ENCODE peak calls at places on chromosomes 11 and 22, in nine cellular contexts. Y is AG08395; E is activated gamma-delta T cell treated with Interleukin-2 at 50 U/mL for 16 hours; B is memory B cell; M is G401; K is foreskin fibroblast; A is CD8-positive, alpha-beta memory T cell; I is HS-5; J is A172. G is an unnamed sample.

GRCh38 chr22:23181763-23182288 is 1.5 kb downstream of the BCR start:
- DNase-seq in Y (no peak), E (no peak), B (no peak), M (no peak), K (no peak), A (no peak), I (no peak), J (no peak), G (no peak)

GRCh38 chr11:77151804-77152513 is 23.9 kb downstream of the MYO7A start:
- DNase-seq in Y (no peak), E (peak), B (no peak), M (peak), K (peak), A (peak), I (no peak), J (no peak), G (no peak)

GRCh38 chr11:69003301-69003865 is 9.7 kb downstream of the MRGPRF start:
- DNase-seq in Y (no peak), E (no peak), B (no peak), M (no peak), K (no peak), A (no peak), I (no peak), J (no peak), G (no peak)

GRCh38 chr11:128573674-128574073 is 13.7 kb downstream of the ETS1 start:
- DNase-seq in Y (no peak), E (no peak), B (no peak), M (no peak), K (no peak), A (no peak), I (no peak), J (no peak), G (no peak)

GRCh38 chr22:30882974-30883533 is 85.5 kb downstream of the MORC2 start:
- DNase-seq in Y (no peak), E (no peak), B (no peak), M (no peak), K (no peak), A (no peak), I (no peak), J (no peak), G (no peak)

GRCh38 chr22:49930596-49931412 is 12.4 kb downstream of the CRELD2 start:
- DNase-seq in Y (peak), E (no peak), B (peak), M (peak), K (peak), A (no peak), I (peak), J (peak), G (no peak)

GRCh38 chr11:72813740-72814138 is 472 bp upstream of the ATG16L2 start:
- DNase-seq in Y (peak), E (no peak), B (no peak), M (peak), K (peak), A (no peak), I (no peak), J (peak), G (no peak)

GRCh38 chr22:36223504-36223903 is 15.8 kb downstream of the APOL2 start:
- DNase-seq in Y (no peak), E (no peak), B (no peak), M (no peak), K (no peak), A (no peak), I (no peak), J (no peak), G (no peak)

GRCh38 chr11:23359297-23359696 is 499.0 kb upstream of the CCDC179 start:
- DNase-seq in Y (peak), E (no peak), B (no peak), M (no peak), K (peak), A (no peak), I (peak), J (peak), G (no peak)

GRCh38 chr11:120001161-120002135 is 136.5 kb downstream of the TRIM29 start:
- DNase-seq in Y (no peak), E (no peak), B (no peak), M (no peak), K (no peak), A (no peak), I (no peak), J (no peak), G (no peak)

GRCh38 chr11:119065369-119065768 is 2.2 kb upstream of the VPS11 start:
- DNase-seq in Y (peak), E (peak), B (peak), M (peak), K (peak), A (no peak), I (no peak), J (no peak), G (no peak)

GRCh38 chr11:46390331-46391171 is 1.0 kb downstream of the CHRM4 start:
- DNase-seq in Y (no peak), E (no peak), B (no peak), M (no peak), K (peak), A (no peak), I (no peak), J (no peak), G (no peak)

GRCh38 chr11:109033627-109034340 is 368.9 kb downstream of the DDX10 start:
- DNase-seq in Y (peak), E (no peak), B (no peak), M (no peak), K (peak), A (no peak), I (peak), J (peak), G (no peak)

GRCh38 chr11:79371724-79372123 is 69.1 kb downstream of the TENM4 start:
- DNase-seq in Y (no peak), E (no peak), B (no peak), M (no peak), K (no peak), A (no peak), I (no peak), J (no peak), G (no peak)

GRCh38 chr11:121723261-121723741 is 270.5 kb upstream of the SORL1-AS1 start:
- DNase-seq in Y (no peak), E (no peak), B (no peak), M (peak), K (peak), A (no peak), I (no peak), J (no peak), G (no peak)

GRCh38 chr22:38712496-38713207 is 6.9 kb downstream of the GTPBP1 start:
- DNase-seq in Y (no peak), E (no peak), B (no peak), M (no peak), K (no peak), A (no peak), I (no peak), J (no peak), G (peak)

GRCh38 chr11:123166095-123166559 is 28.9 kb downstream of the CLMP start:
- DNase-seq in Y (peak), E (no peak), B (no peak), M (peak), K (peak), A (no peak), I (no peak), J (peak), G (peak)

GRCh38 chr11:47768090-47768620 is 1.0 kb upstream of the FNBP4 start:
- DNase-seq in Y (peak), E (no peak), B (no peak), M (peak), K (peak), A (no peak), I (peak), J (peak), G (peak)

GRCh38 chr11:65438257-65439151 is 15.9 kb downstream of the NEAT1 start:
- DNase-seq in Y (no peak), E (no peak), B (no peak), M (peak), K (peak), A (no peak), I (peak), J (peak), G (no peak)

GRCh38 chr11:69125861-69126260 is 29.9 kb upstream of the SMIM38 start:
- DNase-seq in Y (no peak), E (no peak), B (no peak), M (no peak), K (no peak), A (no peak), I (no peak), J (no peak), G (no peak)

GRCh38 chr11:113389288-113389687 is 1.7 kb downstream of the ANKK1 start:
- DNase-seq in Y (no peak), E (no peak), B (no peak), M (no peak), K (no peak), A (no peak), I (no peak), J (no peak), G (no peak)

GRCh38 chr11:132405728-132406127 is 1035.3 kb downstream of the NTM start:
- DNase-seq in Y (no peak), E (no peak), B (no peak), M (no peak), K (no peak), A (no peak), I (no peak), J (no peak), G (no peak)

G was measured in neuronal stem cell.